ENCODE peak calls at places on chromosome 9, in ten cellular contexts. One of them, this sample, is unnamed.

GRCh38 chr9:93092171-93092991 is 3.6 kb upstream of the CARD19 start:
- DNase-seq in lower lobe of right lung: peak
- DNase-seq in NCI-H187 treated with DMSO at 0.1 percent for 48 hours: no peak
- DNase-seq in stimulated activated CD4-positive, alpha-beta T cell treated with anti-CD3 and anti-CD28 coated beads, Interleukin-12 subunit alpha, Interleukin-12 subunit beta, amount 100 ng/mL, for 4 hours: no peak
- DNase-seq in head of caudate nucleus: no peak
- DNase-seq in MCF 10A: no peak
- DNase-seq in GM03348: no peak
- DNase-seq in DMS 273 treated with DMSO at 0.1 percent for 48 hours: no peak
- DNase-seq in HTR-8/SVneo: no peak
- DNase-seq in PC-3: no peak
- DNase-seq in this sample: no peak

GRCh38 chr9:120475341-120475740 is 104.6 kb downstream of the CDK5RAP2 start:
- DNase-seq in lower lobe of right lung: no peak
- DNase-seq in NCI-H187 treated with DMSO at 0.1 percent for 48 hours: no peak
- DNase-seq in stimulated activated CD4-positive, alpha-beta T cell treated with anti-CD3 and anti-CD28 coated beads, Interleukin-12 subunit alpha, Interleukin-12 subunit beta, amount 100 ng/mL, for 4 hours: no peak
- DNase-seq in head of caudate nucleus: no peak
- DNase-seq in MCF 10A: peak
- DNase-seq in GM03348: peak
- DNase-seq in DMS 273 treated with DMSO at 0.1 percent for 48 hours: no peak
- DNase-seq in HTR-8/SVneo: no peak
- DNase-seq in PC-3: no peak
- DNase-seq in this sample: no peak

GRCh38 chr9:131185924-131186323 is 60.5 kb downstream of the NUP214 start:
- DNase-seq in lower lobe of right lung: no peak
- DNase-seq in NCI-H187 treated with DMSO at 0.1 percent for 48 hours: no peak
- DNase-seq in stimulated activated CD4-positive, alpha-beta T cell treated with anti-CD3 and anti-CD28 coated beads, Interleukin-12 subunit alpha, Interleukin-12 subunit beta, amount 100 ng/mL, for 4 hours: no peak
- DNase-seq in head of caudate nucleus: no peak
- DNase-seq in MCF 10A: no peak
- DNase-seq in GM03348: no peak
- DNase-seq in DMS 273 treated with DMSO at 0.1 percent for 48 hours: no peak
- DNase-seq in HTR-8/SVneo: no peak
- DNase-seq in PC-3: no peak
- DNase-seq in this sample: no peak

GRCh38 chr9:77011973-77012817 is 7.3 kb upstream of the FOXB2 start:
- DNase-seq in lower lobe of right lung: peak
- DNase-seq in NCI-H187 treated with DMSO at 0.1 percent for 48 hours: no peak
- DNase-seq in stimulated activated CD4-positive, alpha-beta T cell treated with anti-CD3 and anti-CD28 coated beads, Interleukin-12 subunit alpha, Interleukin-12 subunit beta, amount 100 ng/mL, for 4 hours: peak
- DNase-seq in head of caudate nucleus: peak
- DNase-seq in MCF 10A: peak
- DNase-seq in GM03348: peak
- DNase-seq in DMS 273 treated with DMSO at 0.1 percent for 48 hours: no peak
- DNase-seq in HTR-8/SVneo: no peak
- DNase-seq in PC-3: peak
- DNase-seq in this sample: no peak

GRCh38 chr9:68577778-68578591 is 37.3 kb upstream of the TMEM252 start:
- DNase-seq in lower lobe of right lung: no peak
- DNase-seq in NCI-H187 treated with DMSO at 0.1 percent for 48 hours: no peak
- DNase-seq in stimulated activated CD4-positive, alpha-beta T cell treated with anti-CD3 and anti-CD28 coated beads, Interleukin-12 subunit alpha, Interleukin-12 subunit beta, amount 100 ng/mL, for 4 hours: no peak
- DNase-seq in head of caudate nucleus: no peak
- DNase-seq in MCF 10A: no peak
- DNase-seq in GM03348: no peak
- DNase-seq in DMS 273 treated with DMSO at 0.1 percent for 48 hours: no peak
- DNase-seq in HTR-8/SVneo: no peak
- DNase-seq in PC-3: no peak
- DNase-seq in this sample: no peak

GRCh38 chr9:22921742-22922141 is 475.1 kb downstream of the DMRTA1 start:
- DNase-seq in lower lobe of right lung: no peak
- DNase-seq in NCI-H187 treated with DMSO at 0.1 percent for 48 hours: no peak
- DNase-seq in stimulated activated CD4-positive, alpha-beta T cell treated with anti-CD3 and anti-CD28 coated beads, Interleukin-12 subunit alpha, Interleukin-12 subunit beta, amount 100 ng/mL, for 4 hours: no peak
- DNase-seq in head of caudate nucleus: no peak
- DNase-seq in MCF 10A: no peak
- DNase-seq in GM03348: no peak
- DNase-seq in DMS 273 treated with DMSO at 0.1 percent for 48 hours: no peak
- DNase-seq in HTR-8/SVneo: no peak
- DNase-seq in PC-3: no peak
- DNase-seq in this sample: no peak

GRCh38 chr9:96215841-96216240 is 86.1 kb downstream of the HSD17B3 start:
- DNase-seq in lower lobe of right lung: no peak
- DNase-seq in NCI-H187 treated with DMSO at 0.1 percent for 48 hours: no peak
- DNase-seq in stimulated activated CD4-positive, alpha-beta T cell treated with anti-CD3 and anti-CD28 coated beads, Interleukin-12 subunit alpha, Interleukin-12 subunit beta, amount 100 ng/mL, for 4 hours: no peak
- DNase-seq in head of caudate nucleus: no peak
- DNase-seq in MCF 10A: no peak
- DNase-seq in GM03348: no peak
- DNase-seq in DMS 273 treated with DMSO at 0.1 percent for 48 hours: no peak
- DNase-seq in HTR-8/SVneo: no peak
- DNase-seq in PC-3: no peak
- DNase-seq in this sample: no peak

GRCh38 chr9:130633336-130634190 is 30.8 kb upstream of the PRDM12 start:
- DNase-seq in lower lobe of right lung: no peak
- DNase-seq in NCI-H187 treated with DMSO at 0.1 percent for 48 hours: no peak
- DNase-seq in stimulated activated CD4-positive, alpha-beta T cell treated with anti-CD3 and anti-CD28 coated beads, Interleukin-12 subunit alpha, Interleukin-12 subunit beta, amount 100 ng/mL, for 4 hours: no peak
- DNase-seq in head of caudate nucleus: no peak
- DNase-seq in MCF 10A: no peak
- DNase-seq in GM03348: no peak
- DNase-seq in DMS 273 treated with DMSO at 0.1 percent for 48 hours: no peak
- DNase-seq in HTR-8/SVneo: no peak
- DNase-seq in PC-3: no peak
- DNase-seq in this sample: no peak

GRCh38 chr9:114446036-114446435 is 58.3 kb upstream of the AKNA start:
- DNase-seq in lower lobe of right lung: no peak
- DNase-seq in NCI-H187 treated with DMSO at 0.1 percent for 48 hours: no peak
- DNase-seq in stimulated activated CD4-positive, alpha-beta T cell treated with anti-CD3 and anti-CD28 coated beads, Interleukin-12 subunit alpha, Interleukin-12 subunit beta, amount 100 ng/mL, for 4 hours: no peak
- DNase-seq in head of caudate nucleus: no peak
- DNase-seq in MCF 10A: no peak
- DNase-seq in GM03348: peak
- DNase-seq in DMS 273 treated with DMSO at 0.1 percent for 48 hours: no peak
- DNase-seq in HTR-8/SVneo: peak
- DNase-seq in PC-3: peak
- DNase-seq in this sample: peak

GRCh38 chr9:18824095-18824666 is 208.8 kb downstream of the SAXO1 start:
- DNase-seq in lower lobe of right lung: no peak
- DNase-seq in NCI-H187 treated with DMSO at 0.1 percent for 48 hours: peak
- DNase-seq in stimulated activated CD4-positive, alpha-beta T cell treated with anti-CD3 and anti-CD28 coated beads, Interleukin-12 subunit alpha, Interleukin-12 subunit beta, amount 100 ng/mL, for 4 hours: no peak
- DNase-seq in head of caudate nucleus: no peak
- DNase-seq in MCF 10A: peak
- DNase-seq in GM03348: no peak
- DNase-seq in DMS 273 treated with DMSO at 0.1 percent for 48 hours: no peak
- DNase-seq in HTR-8/SVneo: no peak
- DNase-seq in PC-3: peak
- DNase-seq in this sample: peak

GRCh38 chr9:1044643-1045042 is 5.5 kb upstream of the DMRT2 start:
- DNase-seq in lower lobe of right lung: no peak
- DNase-seq in NCI-H187 treated with DMSO at 0.1 percent for 48 hours: no peak
- DNase-seq in stimulated activated CD4-positive, alpha-beta T cell treated with anti-CD3 and anti-CD28 coated beads, Interleukin-12 subunit alpha, Interleukin-12 subunit beta, amount 100 ng/mL, for 4 hours: no peak
- DNase-seq in head of caudate nucleus: no peak
- DNase-seq in MCF 10A: no peak
- DNase-seq in GM03348: no peak
- DNase-seq in DMS 273 treated with DMSO at 0.1 percent for 48 hours: no peak
- DNase-seq in HTR-8/SVneo: no peak
- DNase-seq in PC-3: no peak
- DNase-seq in this sample: no peak

GRCh38 chr9:137876781-137877386 is 698 bp upstream of the CACNA1B start:
- DNase-seq in lower lobe of right lung: no peak
- DNase-seq in NCI-H187 treated with DMSO at 0.1 percent for 48 hours: no peak
- DNase-seq in stimulated activated CD4-positive, alpha-beta T cell treated with anti-CD3 and anti-CD28 coated beads, Interleukin-12 subunit alpha, Interleukin-12 subunit beta, amount 100 ng/mL, for 4 hours: no peak
- DNase-seq in head of caudate nucleus: no peak
- DNase-seq in MCF 10A: no peak
- DNase-seq in GM03348: peak
- DNase-seq in DMS 273 treated with DMSO at 0.1 percent for 48 hours: no peak
- DNase-seq in HTR-8/SVneo: no peak
- DNase-seq in PC-3: no peak
- DNase-seq in this sample: no peak

GRCh38 chr9:98437458-98438034 is 182.1 kb upstream of the TBC1D2 start:
- DNase-seq in lower lobe of right lung: no peak
- DNase-seq in NCI-H187 treated with DMSO at 0.1 percent for 48 hours: no peak
- DNase-seq in stimulated activated CD4-positive, alpha-beta T cell treated with anti-CD3 and anti-CD28 coated beads, Interleukin-12 subunit alpha, Interleukin-12 subunit beta, amount 100 ng/mL, for 4 hours: no peak
- DNase-seq in head of caudate nucleus: no peak
- DNase-seq in MCF 10A: no peak
- DNase-seq in GM03348: no peak
- DNase-seq in DMS 273 treated with DMSO at 0.1 percent for 48 hours: no peak
- DNase-seq in HTR-8/SVneo: no peak
- DNase-seq in PC-3: no peak
- DNase-seq in this sample: no peak

GRCh38 chr9:93819905-93820304 is 135.2 kb downstream of the BARX1 start:
- DNase-seq in lower lobe of right lung: no peak
- DNase-seq in NCI-H187 treated with DMSO at 0.1 percent for 48 hours: no peak
- DNase-seq in stimulated activated CD4-positive, alpha-beta T cell treated with anti-CD3 and anti-CD28 coated beads, Interleukin-12 subunit alpha, Interleukin-12 subunit beta, amount 100 ng/mL, for 4 hours: no peak
- DNase-seq in head of caudate nucleus: no peak
- DNase-seq in MCF 10A: no peak
- DNase-seq in GM03348: peak
- DNase-seq in DMS 273 treated with DMSO at 0.1 percent for 48 hours: no peak
- DNase-seq in HTR-8/SVneo: no peak
- DNase-seq in PC-3: no peak
- DNase-seq in this sample: no peak

This sample was measured in RKO.